ENCODE peak calls at places on chromosome 14, in ten cellular contexts. X is stimulated activated CD4-positive, alpha-beta T cell treated with anti-CD3 and anti-CD28 coated beads, Interleukin-1b, Interleukin-23, amount 100 ng/mL, for 1 hour; T is amygdala; P is heart right ventricle; K is AML-193; Q is bronchial epithelial cell; E is brain microvascular endothelial cell; Y is T-cell; O is HuH-7.5; A is T-helper 2 cell. M is an unnamed sample.

GRCh38 chr14:21917699-21918436 is 244.2 kb upstream of the OR4E1 start:
- DNase-seq in X (peak; percentile 19), T (no peak), P (peak; percentile 13), K (peak; percentile 58), Q (peak; percentile 94), E (peak; percentile 65), Y (peak; percentile 40), O (no peak), A (no peak), M (peak; percentile 64)

GRCh38 chr14:24935796-24936195 is 114.2 kb downstream of the STXBP6 start:
- DNase-seq in X (no peak), T (no peak), P (no peak), K (no peak), Q (no peak), E (no peak), Y (no peak), O (no peak), A (no peak), M (peak; percentile 40)

GRCh38 chr14:55819610-55820304 is 239.8 kb downstream of the KTN1 start:
- DNase-seq in X (no peak), T (no peak), P (no peak), K (no peak), Q (no peak), E (no peak), Y (no peak), O (no peak), A (no peak), M (no peak)

GRCh38 chr14:98819867-98820206 is 452.2 kb downstream of the BCL11B start:
- DNase-seq in X (no peak), T (no peak), P (no peak), K (no peak), Q (no peak), E (no peak), Y (no peak), O (no peak), A (no peak), M (no peak)

GRCh38 chr14:78705989-78706388 is 535.8 kb downstream of the NRXN3 start:
- DNase-seq in X (no peak), T (no peak), P (no peak), K (no peak), Q (no peak), E (no peak), Y (no peak), O (no peak), A (no peak), M (no peak)

GRCh38 chr14:36057452-36058142 is 118.9 kb downstream of the PTCSC3 start:
- DNase-seq in X (no peak), T (no peak), P (no peak), K (no peak), Q (peak; percentile 89), E (no peak), Y (no peak), O (no peak), A (no peak), M (no peak)

GRCh38 chr14:37791384-37792036 is 196.1 kb downstream of the TTC6 start:
- DNase-seq in X (no peak), T (no peak), P (no peak), K (no peak), Q (no peak), E (no peak), Y (no peak), O (no peak), A (no peak), M (no peak)

GRCh38 chr14:96173646-96174475 is 30.8 kb upstream of the BDKRB2 start:
- DNase-seq in X (no peak), T (no peak), P (no peak), K (no peak), Q (no peak), E (no peak), Y (no peak), O (no peak), A (no peak), M (no peak)

GRCh38 chr14:99971929-99972747 is 93.1 kb upstream of the EVL start:
- DNase-seq in X (no peak), T (no peak), P (no peak), K (no peak), Q (no peak), E (no peak), Y (no peak), O (no peak), A (no peak), M (peak; percentile 53)